ENCODE peak calls at places on chromosome 14, in six cellular contexts. P, U, B, W, X and Q are unnamed samples.

GRCh38 chr14:54622189-54622958 is 55.4 kb downstream of the SAMD4A start:
- DNase-seq in P (no peak), U (no peak), B (no peak), W (no peak), X (no peak), Q (no peak)

GRCh38 chr14:52703225-52703624 is 3.8 kb upstream of the PSMC6 start:
- DNase-seq in P (no peak), U (peak), B (peak), W (no peak), X (no peak), Q (peak)

GRCh38 chr14:70655110-70655826 is 13.6 kb downstream of the TTC9 start:
- DNase-seq in P (peak), U (no peak), B (no peak), W (no peak), X (no peak), Q (no peak)

GRCh38 chr14:60327447-60328331 is 78.7 kb downstream of the PPM1A start:
- DNase-seq in P (peak), U (no peak), B (no peak), W (peak), X (no peak), Q (no peak)

GRCh38 chr14:90639641-90640040 is 176.6 kb downstream of the TTC7B start:
- DNase-seq in P (no peak), U (no peak), B (no peak), W (no peak), X (no peak), Q (no peak)

GRCh38 chr14:27623782-27624181 is 1025.9 kb upstream of the NOVA1 start:
- DNase-seq in P (no peak), U (no peak), B (no peak), W (no peak), X (no peak), Q (no peak)

GRCh38 chr14:65972891-65973290 is 513.3 kb upstream of the CCDC196 start:
- DNase-seq in P (no peak), U (no peak), B (peak), W (no peak), X (no peak), Q (no peak)

GRCh38 chr14:72617391-72618011 is 276.4 kb downstream of the DPF3 start:
- DNase-seq in P (no peak), U (peak), B (peak), W (peak), X (no peak), Q (peak)

GRCh38 chr14:73427516-73428264 is 30.7 kb downstream of the NUMB start:
- DNase-seq in P (no peak), U (no peak), B (no peak), W (no peak), X (no peak), Q (no peak)

GRCh38 chr14:52351561-52352491 is 37.7 kb downstream of the PTGER2 start:
- DNase-seq in P (no peak), U (no peak), B (no peak), W (no peak), X (no peak), Q (no peak)

GRCh38 chr14:102490456-102490855 is 19.1 kb downstream of the ANKRD9 start:
- DNase-seq in P (no peak), U (peak), B (no peak), W (no peak), X (no peak), Q (no peak)

GRCh38 chr14:68894802-68895201 is 84.3 kb downstream of the ACTN1 start:
- DNase-seq in P (no peak), U (no peak), B (peak), W (no peak), X (no peak), Q (no peak)

GRCh38 chr14:25246751-25247150 is 196.8 kb upstream of the STXBP6 start:
- DNase-seq in P (no peak), U (no peak), B (no peak), W (no peak), X (no peak), Q (no peak)

GRCh38 chr14:74980746-74981661 is 21.7 kb upstream of the EIF2B2 start:
- DNase-seq in P (no peak), U (peak), B (no peak), W (peak), X (no peak), Q (no peak)

GRCh38 chr14:74804219-74804825 is 41.2 kb downstream of the YLPM1 start:
- DNase-seq in P (no peak), U (no peak), B (peak), W (peak), X (no peak), Q (no peak)

GRCh38 chr14:103123634-103124500 is 606 bp downstream of the TNFAIP2 start:
- DNase-seq in P (no peak), U (peak), B (peak), W (no peak), X (peak), Q (no peak)

GRCh38 chr14:59360923-59361794 is 104.0 kb downstream of the GPR135 start:
- DNase-seq in P (no peak), U (peak), B (no peak), W (no peak), X (peak), Q (peak)

GRCh38 chr14:99189201-99189801 is 82.7 kb downstream of the BCL11B start:
- DNase-seq in P (peak), U (no peak), B (no peak), W (no peak), X (no peak), Q (no peak)

GRCh38 chr14:49512571-49512970 is 73.6 kb downstream of the RPS29 start:
- DNase-seq in P (no peak), U (no peak), B (no peak), W (no peak), X (no peak), Q (no peak)

GRCh38 chr14:97459180-97459579 is 662.0 kb downstream of the VRK1 start:
- DNase-seq in P (no peak), U (no peak), B (no peak), W (no peak), X (no peak), Q (no peak)

GRCh38 chr14:68789002-68789797 is 3.7 kb downstream of the ZFP36L1 start:
- DNase-seq in P (peak), U (peak), B (no peak), W (peak), X (peak), Q (no peak)

GRCh38 chr14:63275611-63276010 is 43.1 kb downstream of the GPHB5 start:
- DNase-seq in P (no peak), U (no peak), B (no peak), W (no peak), X (no peak), Q (no peak)

GRCh38 chr14:54816450-54816849 is 86.2 kb downstream of the GCH1 start:
- DNase-seq in P (no peak), U (no peak), B (no peak), W (no peak), X (no peak), Q (no peak)

GRCh38 chr14:24630872-24631477 is 3.0 kb downstream of the GZMB start:
- DNase-seq in P (no peak), U (no peak), B (no peak), W (no peak), X (no peak), Q (no peak)

GRCh38 chr14:81343166-81343565 is 57.0 kb downstream of the STON2 start:
- DNase-seq in P (no peak), U (no peak), B (no peak), W (no peak), X (no peak), Q (no peak)

GRCh38 chr14:56120091-56120632 is 2.0 kb downstream of the PELI2 start:
- DNase-seq in P (no peak), U (no peak), B (peak), W (peak), X (peak), Q (no peak)

GRCh38 chr14:68927089-68927488 is 52.0 kb downstream of the ACTN1 start:
- DNase-seq in P (no peak), U (no peak), B (no peak), W (no peak), X (no peak), Q (no peak)

GRCh38 chr14:105445901-105446845 is 26.5 kb downstream of the MTA1 start:
- DNase-seq in P (no peak), U (no peak), B (no peak), W (no peak), X (no peak), Q (no peak)

GRCh38 chr14:102362084-102362483 is 606 bp downstream of the CINP start:
- DNase-seq in P (no peak), U (no peak), B (peak), W (no peak), X (no peak), Q (no peak)